ENCODE peak calls at places on chromosomes 1 and 21, in nine cellular contexts. M is AG09309, T is SHP77, A is adipocyte, L is astrocyte of the spinal cord, C is DND-41, O is OCI-LY7, E is GF-D8, D is tibial nerve. X is an unnamed sample.

GRCh38 chr1:5267603-5268235 is 613.3 kb downstream of the AJAP1 start:
- DNase-seq in M (no peak), T (no peak), A (no peak), L (no peak), C (no peak), O (no peak), E (no peak), D (no peak), X (no peak)

GRCh38 chr1:16267690-16268180 is 30.8 kb upstream of the CPLANE2 start:
- DNase-seq in M (no peak), T (no peak), A (peak; percentile 59), L (no peak), C (no peak), O (no peak), E (peak; percentile 3), D (no peak), X (no peak)

GRCh38 chr21:34129971-34130597 is 56.7 kb downstream of the MRPS6 start:
- DNase-seq in M (no peak), T (no peak), A (peak; percentile 65), L (no peak), C (peak; percentile 45), O (peak; percentile 31), E (no peak), D (no peak), X (no peak)

GRCh38 chr21:42097860-42098259 is 26.7 kb downstream of the UMODL1 start:
- DNase-seq in M (peak; percentile 97), T (peak; percentile 72), A (peak; percentile 97), L (peak; percentile 96), C (no peak), O (no peak), E (no peak), D (no peak), X (peak; percentile 43)

GRCh38 chr1:20609541-20609940 is 20.6 kb downstream of the CDA start:
- DNase-seq in M (no peak), T (no peak), A (no peak), L (no peak), C (no peak), O (no peak), E (no peak), D (no peak), X (no peak)

GRCh38 chr1:79777481-79778219 is 771.1 kb upstream of the ADGRL4 start:
- DNase-seq in M (no peak), T (no peak), A (no peak), L (no peak), C (no peak), O (peak; percentile 85), E (no peak), D (no peak), X (no peak)

GRCh38 chr1:54795841-54796468 is 5.2 kb downstream of the TTC22 start:
- DNase-seq in M (no peak), T (no peak), A (no peak), L (no peak), C (no peak), O (no peak), E (no peak), D (no peak), X (no peak)

GRCh38 chr1:214341918-214342317 is 61.0 kb downstream of the SMYD2 start:
- DNase-seq in M (no peak), T (no peak), A (no peak), L (no peak), C (no peak), O (no peak), E (no peak), D (no peak), X (no peak)

GRCh38 chr1:100539836-100540536 is 2.0 kb downstream of the GPR88 start:
- DNase-seq in M (no peak), T (no peak), A (peak; percentile 44), L (peak; percentile 25), C (no peak), O (no peak), E (no peak), D (no peak), X (peak; percentile 36)

GRCh38 chr1:225480825-225481434 is 53.1 kb upstream of the LBR start:
- DNase-seq in M (no peak), T (peak; percentile 43), A (peak; percentile 42), L (no peak), C (peak; percentile 43), O (peak; percentile 92), E (no peak), D (no peak), X (no peak)

GRCh38 chr21:15794277-15794912 is 64.6 kb downstream of the USP25 start:
- DNase-seq in M (no peak), T (no peak), A (peak; percentile 14), L (no peak), C (no peak), O (no peak), E (no peak), D (no peak), X (no peak)

GRCh38 chr1:202056644-202057334 is 46.4 kb downstream of the ELF3 start:
- DNase-seq in M (no peak), T (peak; percentile 98), A (no peak), L (no peak), C (no peak), O (no peak), E (no peak), D (no peak), X (no peak)

GRCh38 chr1:5526385-5526750 is 465.9 kb downstream of the NPHP4 start:
- DNase-seq in M (no peak), T (no peak), A (no peak), L (no peak), C (no peak), O (no peak), E (no peak), D (no peak), X (no peak)

GRCh38 chr1:17136145-17136544 is 16.9 kb upstream of the PADI2 start:
- DNase-seq in M (no peak), T (no peak), A (no peak), L (no peak), C (no peak), O (no peak), E (no peak), D (no peak), X (no peak)